ENCODE peak calls at places on chromosomes 13 and 19, in eight cellular contexts. C is breast epithelium; Q is nephron progenitor cell; X is posterior vena cava; J is heart right ventricle; Z is activated CD4-positive, alpha-beta T cell treated with anti-CD3 and anti-CD28 coated beads for 48 hours; Y is NAMALWA; M is thoracic aorta. R is an unnamed sample.

GRCh38 chr13:28494861-28495585 is at the start of gene FLT1:
- DNase-seq in C (no peak), Q (peak), X (peak), J (peak), Z (peak), Y (no peak), M (no peak), R (no peak)

GRCh38 chr13:24270639-24271131 is 38.7 kb upstream of the C1QTNF9 start:
- DNase-seq in C (no peak), Q (no peak), X (peak), J (peak), Z (peak), Y (peak), M (no peak), R (peak)

GRCh38 chr13:60620611-60621395 is 223.8 kb downstream of the TDRD3 start:
- DNase-seq in C (no peak), Q (no peak), X (no peak), J (no peak), Z (no peak), Y (no peak), M (no peak), R (no peak)

GRCh38 chr19:1243768-1244692 is 2.5 kb downstream of the ATP5F1D start:
- DNase-seq in C (peak), Q (peak), X (peak), J (peak), Z (peak), Y (peak), M (no peak), R (peak)

GRCh38 chr19:35511337-35511736 is 2.1 kb downstream of the DMKN start:
- DNase-seq in C (no peak), Q (no peak), X (no peak), J (no peak), Z (no peak), Y (no peak), M (no peak), R (no peak)

GRCh38 chr13:73070451-73070850 is 11.6 kb downstream of the KLF5 start:
- DNase-seq in C (no peak), Q (no peak), X (no peak), J (no peak), Z (no peak), Y (no peak), M (no peak), R (no peak)

GRCh38 chr13:100514788-100515409 is 73.7 kb downstream of the GGACT start:
- DNase-seq in C (peak), Q (peak), X (peak), J (peak), Z (peak), Y (peak), M (no peak), R (peak)

GRCh38 chr13:23715762-23716235 is 145.6 kb downstream of the TNFRSF19 start:
- DNase-seq in C (no peak), Q (peak), X (no peak), J (no peak), Z (peak), Y (no peak), M (no peak), R (no peak)

GRCh38 chr13:31970237-31970930 is 61.2 kb upstream of the FRY start:
- DNase-seq in C (no peak), Q (no peak), X (no peak), J (no peak), Z (no peak), Y (no peak), M (no peak), R (no peak)